ENCODE peak calls at places on chromosomes 7 and 10, in four cellular contexts. J, G, F and O are unnamed samples.

GRCh38 chr10:132265878-132266496 is 41.8 kb downstream of the STK32C start:
- DNase-seq in J (no peak), G (no peak), F (no peak), O (no peak)

GRCh38 chr7:51639661-51640340 is 323.2 kb upstream of the COBL start:
- DNase-seq in J (no peak), G (no peak), F (no peak), O (no peak)

GRCh38 chr7:115825736-115826135 is 204.8 kb downstream of the TFEC start:
- DNase-seq in J (no peak), G (no peak), F (no peak), O (no peak)

GRCh38 chr7:16758634-16759602 is 5.4 kb downstream of the TSPAN13 start:
- DNase-seq in J (no peak), G (no peak), F (no peak), O (peak)

GRCh38 chr10:131570716-131571307 is 259.3 kb upstream of the TCERG1L start:
- DNase-seq in J (no peak), G (no peak), F (no peak), O (no peak)

GRCh38 chr10:110612073-110612472 is 32.1 kb upstream of the RBM20 start:
- DNase-seq in J (no peak), G (no peak), F (no peak), O (no peak)

GRCh38 chr7:22251906-22252495 is 105.0 kb downstream of the RAPGEF5 start:
- DNase-seq in J (no peak), G (no peak), F (no peak), O (no peak)

GRCh38 chr7:22666732-22667131 is 60.3 kb upstream of the IL6 start:
- DNase-seq in J (no peak), G (no peak), F (peak), O (no peak)

GRCh38 chr10:11921800-11922387 is 98.7 kb downstream of the PROSER2 start:
- DNase-seq in J (no peak), G (no peak), F (peak), O (peak)

GRCh38 chr10:97850446-97850845 is 803 bp downstream of the GOLGA7B start:
- DNase-seq in J (no peak), G (peak), F (no peak), O (no peak)

GRCh38 chr10:12975906-12976305 is 25.6 kb downstream of the CCDC3 start:
- DNase-seq in J (no peak), G (no peak), F (no peak), O (no peak)

GRCh38 chr7:108246227-108246837 is 116.2 kb upstream of the LAMB4 start:
- DNase-seq in J (peak), G (peak), F (peak), O (peak)

GRCh38 chr10:110326351-110327032 is 21.8 kb upstream of the SMNDC1 start:
- DNase-seq in J (no peak), G (no peak), F (peak), O (no peak)

GRCh38 chr10:49010831-49011230 is 71.2 kb upstream of the LRRC18 start:
- DNase-seq in J (no peak), G (no peak), F (no peak), O (no peak)

GRCh38 chr7:138684360-138684759 is 16.8 kb downstream of the SVOPL start:
- DNase-seq in J (no peak), G (no peak), F (no peak), O (no peak)

GRCh38 chr10:119166111-119166500 is 592 bp upstream of the SFXN4 start:
- DNase-seq in J (no peak), G (no peak), F (no peak), O (no peak)

GRCh38 chr10:33913194-33913593 is 578.7 kb upstream of the NRP1 start:
- DNase-seq in J (no peak), G (no peak), F (no peak), O (no peak)

GRCh38 chr10:101224910-101225823 is 4.1 kb downstream of the LBX1 start:
- DNase-seq in J (no peak), G (peak), F (no peak), O (no peak)

GRCh38 chr7:30977222-30977621 is 13.5 kb downstream of the GHRHR start:
- DNase-seq in J (no peak), G (no peak), F (no peak), O (no peak)

GRCh38 chr10:50326757-50327701 is 75.7 kb upstream of the ASAH2 start:
- DNase-seq in J (peak), G (no peak), F (peak), O (peak)

GRCh38 chr10:2392145-2392812 is 655.0 kb upstream of the ADARB2 start:
- DNase-seq in J (no peak), G (no peak), F (no peak), O (no peak)

GRCh38 chr10:87622290-87623004 is 37.2 kb upstream of the PAPSS2 start:
- DNase-seq in J (peak), G (no peak), F (no peak), O (no peak)

GRCh38 chr7:107528461-107528860 is 35.3 kb downstream of the COG5 start:
- DNase-seq in J (no peak), G (no peak), F (peak), O (no peak)

GRCh38 chr10:26950934-26951333 is 90.2 kb upstream of the ABI1 start:
- DNase-seq in J (no peak), G (no peak), F (no peak), O (no peak)

GRCh38 chr7:77674878-77675277 is 21.4 kb upstream of the RSBN1L start:
- DNase-seq in J (peak), G (peak), F (no peak), O (no peak)

GRCh38 chr10:100728928-100729876 is 16.2 kb upstream of the PAX2 start:
- DNase-seq in J (peak), G (peak), F (no peak), O (peak)

GRCh38 chr10:78997635-78998618 is 70.8 kb upstream of the ZMIZ1 start:
- DNase-seq in J (no peak), G (no peak), F (no peak), O (no peak)

GRCh38 chr7:44977304-44977858 is 1.4 kb downstream of the MYO1G start:
- DNase-seq in J (no peak), G (no peak), F (no peak), O (peak)

GRCh38 chr7:133369130-133369529 is 116.3 kb downstream of the EXOC4 start:
- DNase-seq in J (no peak), G (no peak), F (no peak), O (no peak)

GRCh38 chr10:74683067-74683466 is 143.3 kb upstream of the KAT6B start:
- DNase-seq in J (no peak), G (no peak), F (no peak), O (no peak)

GRCh38 chr7:78747568-78747967 is 705.9 kb downstream of the MAGI2 start:
- DNase-seq in J (no peak), G (no peak), F (no peak), O (no peak)

GRCh38 chr7:42692609-42693008 is 219.3 kb downstream of the C7orf25 start:
- DNase-seq in J (no peak), G (no peak), F (no peak), O (no peak)

GRCh38 chr10:127563718-127564553 is 14.8 kb downstream of the NPS start:
- DNase-seq in J (peak), G (peak), F (no peak), O (peak)

GRCh38 chr10:78953124-78954008 is 115.4 kb upstream of the ZMIZ1 start:
- DNase-seq in J (no peak), G (no peak), F (no peak), O (no peak)

GRCh38 chr10:128375171-128375570 is 248.9 kb upstream of the MKI67 start:
- DNase-seq in J (no peak), G (no peak), F (no peak), O (no peak)

GRCh38 chr10:62597226-62597625 is 207.3 kb upstream of the ADO start:
- DNase-seq in J (no peak), G (no peak), F (no peak), O (no peak)

GRCh38 chr7:100483728-100484635 is at the start of gene NYAP1:
- DNase-seq in J (peak), G (peak), F (peak), O (peak)

GRCh38 chr10:16186564-16186963 is 250.2 kb upstream of the PTER start:
- DNase-seq in J (no peak), G (no peak), F (no peak), O (no peak)

DNA sequence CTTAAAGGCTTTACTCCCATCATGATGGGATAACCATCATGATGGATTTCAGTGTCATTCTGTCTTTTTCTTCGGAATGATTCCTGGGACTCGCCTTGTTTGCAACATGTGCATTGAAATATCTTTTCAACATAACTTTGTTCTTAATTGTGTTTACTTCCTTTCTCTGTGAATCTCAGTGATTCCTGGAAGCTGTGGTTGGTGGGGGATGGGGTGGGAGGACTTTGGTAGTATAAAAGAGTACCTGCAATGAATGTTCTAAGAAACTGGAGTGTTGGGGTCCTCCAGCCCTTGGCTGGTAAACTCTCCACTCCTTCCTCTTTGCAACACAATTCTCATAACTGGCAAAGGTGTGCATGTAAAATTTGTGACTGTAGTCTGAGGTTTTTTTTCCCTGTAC is 11.5 kb upstream of the SH2D4B start:
- DNase-seq in J (no peak), G (no peak), F (no peak), O (no peak)
- TF ChIP-seq POLR2A in J (no peak), G (no peak), F (no peak), O (no peak)

GRCh38 chr7:75993689-75994387 is 557 bp downstream of the TMEM120A start:
- DNase-seq in J (peak), G (peak), F (peak), O (peak)
- TF ChIP-seq POLR2A in J (no peak), G (no peak), F (no peak), O (no peak)

DNA sequence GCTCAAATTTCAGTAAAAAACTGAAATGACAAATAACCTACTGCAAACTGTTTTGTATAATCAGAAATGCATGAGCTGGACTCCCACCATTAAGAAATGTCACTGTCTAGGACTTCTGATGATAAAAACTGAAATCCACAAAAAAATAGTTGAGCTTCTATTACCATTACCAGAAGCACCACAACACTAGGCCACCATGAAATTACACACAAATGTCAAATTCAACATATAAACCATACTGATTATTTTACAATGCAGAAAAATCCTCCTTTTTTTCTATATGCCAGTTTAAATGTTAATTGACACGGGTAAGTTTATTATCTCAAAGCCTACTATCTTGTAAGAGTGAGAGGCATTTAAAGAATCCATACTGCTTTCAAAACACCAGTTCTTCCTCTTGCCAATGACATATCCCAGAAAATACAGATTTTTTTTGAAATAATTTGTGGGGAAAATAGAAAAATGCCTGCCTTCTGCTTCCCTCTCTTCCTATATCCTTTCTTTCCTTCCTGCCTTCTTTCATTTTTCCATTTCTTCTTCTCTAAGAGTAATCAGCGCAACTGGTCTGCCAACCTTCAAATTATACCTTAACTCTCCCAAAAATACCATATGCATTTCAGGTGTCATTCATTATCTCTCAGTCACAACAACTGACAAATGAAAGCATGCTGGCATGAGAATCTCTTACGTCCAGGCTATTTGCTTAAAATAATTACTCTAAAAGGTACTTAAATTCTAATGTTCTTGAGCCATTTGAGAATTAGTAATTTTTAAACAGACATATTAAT is 12.3 kb downstream of the PDK4 start:
- DNase-seq in J (no peak), G (no peak), F (no peak), O (no peak)
- TF ChIP-seq POLR2A in J (no peak), G (no peak), F (no peak), O (no peak)

GRCh38 chr7:28081016-28081415 is 99.6 kb downstream of the JAZF1 start:
- DNase-seq in J (no peak), G (peak), F (peak), O (no peak)

GRCh38 chr7:28083159-28083997 is 97.2 kb downstream of the JAZF1 start:
- DNase-seq in J (peak), G (no peak), F (no peak), O (no peak)

GRCh38 chr7:28082071-28082470 is 98.5 kb downstream of the JAZF1 start:
- DNase-seq in J (no peak), G (no peak), F (no peak), O (no peak)

GRCh38 chr7:28086198-28086597 is 94.4 kb downstream of the JAZF1 start:
- DNase-seq in J (no peak), G (no peak), F (no peak), O (no peak)

DNA sequence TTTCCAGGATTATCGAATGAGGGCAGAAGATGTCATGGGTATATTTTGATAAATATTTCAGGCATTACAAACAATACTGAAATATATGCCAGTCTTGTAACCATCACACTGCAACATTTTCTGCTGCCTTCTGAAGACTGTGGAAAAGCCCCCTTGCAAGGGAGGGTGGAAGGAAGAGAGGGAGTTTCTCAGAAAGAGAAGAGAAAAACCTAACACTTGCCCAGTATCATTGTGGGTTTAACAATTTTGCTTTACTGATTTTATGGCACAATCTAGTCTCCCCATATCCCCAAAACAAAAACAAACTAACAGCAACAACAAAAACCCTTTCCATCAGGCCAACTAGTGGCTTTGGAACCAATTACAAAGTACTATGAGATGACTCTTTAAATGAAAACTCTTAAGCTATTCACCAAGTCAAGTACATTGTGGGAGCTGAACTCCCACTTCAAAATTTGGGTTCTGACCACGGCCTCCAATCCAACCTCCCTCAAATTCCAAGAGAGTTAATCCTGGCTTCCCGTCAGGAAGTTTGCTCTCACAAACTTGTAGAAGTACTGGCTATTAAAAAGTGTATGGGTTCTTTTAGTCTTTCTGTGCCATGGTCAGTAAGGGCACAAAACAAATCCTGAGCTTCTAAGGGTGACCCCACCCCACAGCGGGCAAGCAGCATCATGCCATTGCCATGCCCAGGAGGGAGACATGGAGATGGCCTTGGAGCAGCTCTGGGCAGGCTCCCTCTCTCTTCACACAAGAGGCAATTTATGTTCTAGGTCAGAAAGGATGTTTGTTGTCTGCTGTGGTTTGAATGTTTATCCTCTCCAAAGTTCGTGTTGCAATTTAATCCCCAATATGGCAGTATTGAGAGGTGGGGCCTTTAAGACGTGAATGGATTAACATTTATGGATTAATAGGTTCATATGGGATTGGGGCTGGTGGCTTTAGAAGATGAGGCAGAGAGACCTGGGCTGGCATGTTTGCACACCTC is 96.3 kb downstream of the JAZF1 start:
- DNase-seq in J (no peak), G (no peak), F (no peak), O (no peak)
- TF ChIP-seq POLR2A in J (no peak), G (no peak), F (no peak), O (no peak)

GRCh38 chr7:38311329-38311937 is 38.0 kb upstream of the TARP start:
- DNase-seq in J (peak), G (peak), F (no peak), O (peak)
- TF ChIP-seq POLR2A in J (peak), G (peak), F (no peak), O (no peak)